ENCODE peak calls at places on chromosomes 6 and 20, in ten cellular contexts. W, V, L, S, Z, E, X, H, G and O are unnamed samples.

GRCh38 chr6:109869398-109870165 is 108.5 kb upstream of the GPR6 start:
- DNase-seq in X (no peak), Z (no peak), W (no peak), S (no peak), V (peak), E (peak), L (no peak), H (peak), G (no peak), O (no peak)

GRCh38 chr20:25081065-25081729 is 744 bp downstream of the VSX1 start:
- DNase-seq in W (peak), V (peak), G (peak), E (no peak), H (peak), Z (no peak), L (no peak), S (no peak), X (no peak), O (peak)

GRCh38 chr20:31835977-31836852 is 9.2 kb downstream of the FOXS1 start:
- DNase-seq in W (peak), S (peak), Z (no peak), E (peak), V (peak), X (no peak), L (peak), H (peak), G (no peak), O (peak)

GRCh38 chr6:35724059-35724458 is 12.8 kb upstream of the ARMC12 start:
- DNase-seq in L (peak), W (no peak), Z (no peak), V (no peak), E (no peak), X (no peak), G (no peak), S (no peak), H (no peak), O (no peak)

GRCh38 chr6:82196159-82196558 is 51.4 kb downstream of the IBTK start:
- DNase-seq in L (no peak), S (no peak), E (peak), H (peak), W (no peak), V (no peak), Z (no peak), G (no peak), X (no peak), O (no peak)

GRCh38 chr6:6597682-6598081 is 9.2 kb downstream of the LY86 start:
- DNase-seq in E (no peak), G (no peak), H (no peak), Z (no peak), W (no peak), X (no peak), V (no peak), L (no peak), S (no peak), O (no peak)

GRCh38 chr20:13554076-13554475 is 84.7 kb downstream of the TASP1 start:
- DNase-seq in E (peak), H (peak), W (no peak), V (no peak), G (no peak), L (no peak), Z (no peak), X (no peak), S (no peak), O (no peak)

GRCh38 chr20:58818585-58819285 is 32.0 kb downstream of the GNAS-AS1 start:
- DNase-seq in E (peak), X (no peak), V (no peak), H (peak), L (no peak), Z (peak), S (no peak), G (no peak), W (peak), O (peak)

GRCh38 chr20:62159835-62160234 is 16.3 kb downstream of the SS18L1 start:
- DNase-seq in G (no peak), W (peak), X (no peak), Z (no peak), H (no peak), S (no peak), L (no peak), E (no peak), V (peak), O (no peak)

GRCh38 chr20:46558511-46558959 is 8.1 kb upstream of the OCSTAMP start:
- DNase-seq in W (no peak), S (no peak), G (no peak), H (peak), V (no peak), Z (peak), E (peak), L (no peak), X (no peak), O (no peak)

GRCh38 chr6:16157909-16158308 is 29.0 kb downstream of the MYLIP start:
- DNase-seq in S (no peak), W (no peak), H (no peak), Z (no peak), V (peak), E (no peak), L (no peak), G (peak), X (peak), O (no peak)

GRCh38 chr20:46695888-46696287 is 6.6 kb upstream of the TP53RK start:
- DNase-seq in H (peak), Z (no peak), V (no peak), S (no peak), L (no peak), E (peak), G (peak), W (no peak), X (no peak), O (no peak)